ENCODE peak calls at places on chromosomes 7 and 10, in nine cellular contexts. One of them, this sample, is unnamed.

GRCh38 chr7:46301677-46302076 is 380.6 kb upstream of the IGFBP3 start:
- DNase-seq in GM03348: peak; percentile 31
- DNase-seq in activated CD4-positive, alpha-beta T cell treated with anti-CD3 and anti-CD28 coated beads, Interleukin-2, amount 10 ng/mL, durations not matched to agents 7 days and 5 days: no peak
- DNase-seq in neural crest cell: no peak
- DNase-seq in hypothalamus: no peak
- DNase-seq in aorta: no peak
- DNase-seq in HEK293T: no peak
- DNase-seq in foreskin fibroblast: peak; percentile 36
- DNase-seq in brain pericyte: no peak
- DNase-seq in this sample: no peak

GRCh38 chr10:69577268-69578232 is 4.3 kb upstream of the NEUROG3 start:
- DNase-seq in GM03348: no peak
- DNase-seq in activated CD4-positive, alpha-beta T cell treated with anti-CD3 and anti-CD28 coated beads, Interleukin-2, amount 10 ng/mL, durations not matched to agents 7 days and 5 days: no peak
- DNase-seq in neural crest cell: no peak
- DNase-seq in hypothalamus: no peak
- DNase-seq in aorta: no peak
- DNase-seq in HEK293T: no peak
- DNase-seq in foreskin fibroblast: peak; percentile 13
- DNase-seq in brain pericyte: no peak
- DNase-seq in this sample: no peak

GRCh38 chr7:27661776-27662489 is 750 bp downstream of the HIBADH start:
- DNase-seq in GM03348: peak; percentile 38
- DNase-seq in activated CD4-positive, alpha-beta T cell treated with anti-CD3 and anti-CD28 coated beads, Interleukin-2, amount 10 ng/mL, durations not matched to agents 7 days and 5 days: no peak
- DNase-seq in neural crest cell: peak; percentile 9
- DNase-seq in hypothalamus: peak; percentile 30
- DNase-seq in aorta: peak; percentile 44
- DNase-seq in HEK293T: no peak
- DNase-seq in foreskin fibroblast: peak; percentile 46
- DNase-seq in brain pericyte: no peak
- DNase-seq in this sample: no peak

GRCh38 chr7:20647051-20647450 is 31.6 kb downstream of the ABCB5 start:
- DNase-seq in GM03348: no peak
- DNase-seq in activated CD4-positive, alpha-beta T cell treated with anti-CD3 and anti-CD28 coated beads, Interleukin-2, amount 10 ng/mL, durations not matched to agents 7 days and 5 days: no peak
- DNase-seq in neural crest cell: no peak
- DNase-seq in hypothalamus: no peak
- DNase-seq in aorta: no peak
- DNase-seq in HEK293T: no peak
- DNase-seq in foreskin fibroblast: no peak
- DNase-seq in brain pericyte: peak; percentile 24
- DNase-seq in this sample: no peak

GRCh38 chr10:89047397-89047796 is 56.8 kb downstream of the FAS start:
- DNase-seq in GM03348: peak; percentile 39
- DNase-seq in activated CD4-positive, alpha-beta T cell treated with anti-CD3 and anti-CD28 coated beads, Interleukin-2, amount 10 ng/mL, durations not matched to agents 7 days and 5 days: no peak
- DNase-seq in neural crest cell: no peak
- DNase-seq in hypothalamus: no peak
- DNase-seq in aorta: no peak
- DNase-seq in HEK293T: no peak
- DNase-seq in foreskin fibroblast: peak; percentile 56
- DNase-seq in brain pericyte: no peak
- DNase-seq in this sample: no peak

GRCh38 chr10:126908225-126908624 is 3.0 kb downstream of the DOCK1 start:
- DNase-seq in GM03348: no peak
- DNase-seq in activated CD4-positive, alpha-beta T cell treated with anti-CD3 and anti-CD28 coated beads, Interleukin-2, amount 10 ng/mL, durations not matched to agents 7 days and 5 days: no peak
- DNase-seq in neural crest cell: no peak
- DNase-seq in hypothalamus: no peak
- DNase-seq in aorta: peak; percentile 3
- DNase-seq in HEK293T: no peak
- DNase-seq in foreskin fibroblast: peak; percentile 41
- DNase-seq in brain pericyte: no peak
- DNase-seq in this sample: no peak

GRCh38 chr7:96770758-96771157 is 61.1 kb upstream of the SEM1 start:
- DNase-seq in GM03348: no peak
- DNase-seq in activated CD4-positive, alpha-beta T cell treated with anti-CD3 and anti-CD28 coated beads, Interleukin-2, amount 10 ng/mL, durations not matched to agents 7 days and 5 days: no peak
- DNase-seq in neural crest cell: no peak
- DNase-seq in hypothalamus: no peak
- DNase-seq in aorta: no peak
- DNase-seq in HEK293T: no peak
- DNase-seq in foreskin fibroblast: no peak
- DNase-seq in brain pericyte: no peak
- DNase-seq in this sample: no peak

GRCh38 chr7:108296911-108297310 is 159.3 kb downstream of the NRCAM start:
- DNase-seq in GM03348: no peak
- DNase-seq in activated CD4-positive, alpha-beta T cell treated with anti-CD3 and anti-CD28 coated beads, Interleukin-2, amount 10 ng/mL, durations not matched to agents 7 days and 5 days: no peak
- DNase-seq in neural crest cell: no peak
- DNase-seq in hypothalamus: no peak
- DNase-seq in aorta: no peak
- DNase-seq in HEK293T: no peak
- DNase-seq in foreskin fibroblast: no peak
- DNase-seq in brain pericyte: no peak
- DNase-seq in this sample: no peak

GRCh38 chr7:30661926-30662325 is 20.3 kb downstream of the CRHR2 start:
- DNase-seq in GM03348: no peak
- DNase-seq in activated CD4-positive, alpha-beta T cell treated with anti-CD3 and anti-CD28 coated beads, Interleukin-2, amount 10 ng/mL, durations not matched to agents 7 days and 5 days: no peak
- DNase-seq in neural crest cell: no peak
- DNase-seq in hypothalamus: no peak
- DNase-seq in aorta: peak; percentile 6
- DNase-seq in HEK293T: no peak
- DNase-seq in foreskin fibroblast: no peak
- DNase-seq in brain pericyte: no peak
- DNase-seq in this sample: no peak